ENCODE peak calls at places on chromosome 9, in six cellular contexts. X is effector memory CD4-positive, alpha-beta T cell; I is fibroblast of lung; K is IMR-90; B is heart left ventricle; G is body of pancreas. H is an unnamed sample.

GRCh38 chr9:87259543-87259942 is 238.1 kb upstream of the DAPK1 start:
- DNase-seq in X (no peak), I (no peak), K (no peak), B (no peak), G (no peak), H (no peak)

GRCh38 chr9:112006361-112007020 is 109.9 kb downstream of the UGCG start:
- DNase-seq in X (no peak), I (no peak), K (no peak), B (no peak), G (no peak), H (no peak)

GRCh38 chr9:124001445-124001799 is 10.1 kb upstream of the LHX2 start:
- DNase-seq in X (no peak), I (no peak), K (no peak), B (no peak), G (no peak), H (no peak)

GRCh38 chr9:5186416-5187169 is 1.2 kb upstream of the INSL6 start:
- DNase-seq in X (peak; percentile 51), I (peak; percentile 63), K (peak; percentile 73), B (no peak), G (peak; percentile 60), H (peak; percentile 2)

GRCh38 chr9:115220339-115221009 is 102.5 kb upstream of the TNC start:
- DNase-seq in X (no peak), I (no peak), K (peak; percentile 42), B (no peak), G (no peak), H (no peak)

GRCh38 chr9:89311346-89312153 is 555 bp downstream of the CKS2 start:
- DNase-seq in X (no peak), I (no peak), K (no peak), B (no peak), G (no peak), H (peak; percentile 14)

GRCh38 chr9:7549261-7549660 is 250.3 kb downstream of the DMAC1 start:
- DNase-seq in X (no peak), I (no peak), K (no peak), B (peak; percentile 32), G (no peak), H (peak; percentile 0)

GRCh38 chr9:96441798-96442445 is 8.0 kb upstream of the HABP4 start:
- DNase-seq in X (no peak), I (no peak), K (peak; percentile 23), B (no peak), G (no peak), H (no peak)

GRCh38 chr9:90870646-90871326 is 69.2 kb downstream of the SYK start:
- DNase-seq in X (peak; percentile 25), I (peak; percentile 20), K (peak; percentile 44), B (no peak), G (peak; percentile 43), H (no peak)

GRCh38 chr9:97880336-97880735 is 27.3 kb downstream of the FOXE1 start:
- DNase-seq in X (no peak), I (peak; percentile 59), K (peak; percentile 34), B (no peak), G (no peak), H (peak; percentile 34)

GRCh38 chr9:17219261-17219660 is 84.4 kb downstream of the CNTLN start:
- DNase-seq in X (no peak), I (peak; percentile 3), K (peak; percentile 10), B (no peak), G (no peak), H (no peak)

GRCh38 chr9:127307802-127308201 is 43.2 kb downstream of the GARNL3 start:
- DNase-seq in X (no peak), I (no peak), K (no peak), B (peak; percentile 42), G (peak; percentile 74), H (peak; percentile 7)

GRCh38 chr9:89007568-89007967 is 16.3 kb downstream of the S1PR3 start:
- DNase-seq in X (no peak), I (peak; percentile 29), K (no peak), B (no peak), G (no peak), H (no peak)

GRCh38 chr9:96391021-96391765 is 7.7 kb upstream of the SLC35D2 start:
- DNase-seq in X (no peak), I (no peak), K (peak; percentile 37), B (no peak), G (peak; percentile 69), H (peak; percentile 34)

GRCh38 chr9:37978983-37979382 is 75.1 kb upstream of the SLC25A51 start:
- DNase-seq in X (no peak), I (no peak), K (no peak), B (no peak), G (no peak), H (no peak)

GRCh38 chr9:107486674-107487520 is 2.7 kb downstream of the KLF4 start:
- DNase-seq in X (no peak), I (no peak), K (no peak), B (peak; percentile 30), G (peak; percentile 16), H (no peak)

GRCh38 chr9:96417610-96418073 is 528 bp downstream of the ZNF367 start:
- DNase-seq in X (no peak), I (no peak), K (no peak), B (peak; percentile 22), G (peak; percentile 27), H (peak; percentile 12)

GRCh38 chr9:125143377-125144090 is at the start of gene SCAI:
- DNase-seq in X (peak; percentile 98), I (peak; percentile 97), K (peak; percentile 99), B (peak; percentile 99), G (peak; percentile 100), H (peak; percentile 99)

GRCh38 chr9:133883356-133883755 is 108.8 kb downstream of the VAV2 start:
- DNase-seq in X (no peak), I (peak; percentile 34), K (no peak), B (no peak), G (no peak), H (no peak)

GRCh38 chr9:105308448-105309412 is 64.3 kb downstream of the SLC44A1 start:
- DNase-seq in X (no peak), I (peak; percentile 55), K (no peak), B (no peak), G (no peak), H (no peak)

DNA sequence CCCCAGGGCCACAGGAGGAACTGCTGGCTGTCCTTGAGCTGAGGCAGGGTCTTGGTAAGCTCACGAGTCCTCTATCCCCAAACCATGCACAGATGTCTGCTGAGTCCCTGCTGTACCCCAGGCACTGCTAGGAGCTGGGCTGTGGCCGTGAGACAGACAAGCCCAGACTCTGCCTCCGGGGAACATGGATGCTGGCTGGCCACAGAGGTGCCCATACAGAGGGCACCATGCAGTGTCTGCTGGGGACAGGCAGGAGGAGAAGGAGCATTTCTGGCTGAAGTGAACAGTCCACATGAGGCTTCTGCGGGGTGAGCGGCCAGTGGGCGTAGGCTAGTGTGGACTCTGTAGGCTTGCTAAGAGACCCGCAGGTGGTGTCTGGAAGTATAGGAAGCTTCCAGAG is 4.8 kb upstream of the SEC16A start:
- DNase-seq in X (no peak), I (no peak), K (no peak), B (no peak), G (no peak), H (no peak)
- H3K27me3 ChIP-seq in X (no peaks in the 10 kb centered on the region), I (no peaks in the 10 kb centered on the region), K (no peaks in the 10 kb centered on the region), B (no peaks in the 10 kb centered on the region), G (no peaks in the 10 kb centered on the region), H (no peaks in the 10 kb centered on the region)

GRCh38 chr9:136193891-136194279 is 11.0 kb downstream of the LHX3 start:
- DNase-seq in X (no peak), I (no peak), K (no peak), B (no peak), G (no peak), H (no peak)
- H3K27me3 ChIP-seq in X (peaks cover 66% of the 10 kb centered on the region), I (peaks cover 60% of the 10 kb centered on the region), K (peaks cover 88% of the 10 kb centered on the region), B (peaks cover 98% of the 10 kb centered on the region), G (no peaks in the 10 kb centered on the region), H (peaks cover 57% of the 10 kb centered on the region)

DNA sequence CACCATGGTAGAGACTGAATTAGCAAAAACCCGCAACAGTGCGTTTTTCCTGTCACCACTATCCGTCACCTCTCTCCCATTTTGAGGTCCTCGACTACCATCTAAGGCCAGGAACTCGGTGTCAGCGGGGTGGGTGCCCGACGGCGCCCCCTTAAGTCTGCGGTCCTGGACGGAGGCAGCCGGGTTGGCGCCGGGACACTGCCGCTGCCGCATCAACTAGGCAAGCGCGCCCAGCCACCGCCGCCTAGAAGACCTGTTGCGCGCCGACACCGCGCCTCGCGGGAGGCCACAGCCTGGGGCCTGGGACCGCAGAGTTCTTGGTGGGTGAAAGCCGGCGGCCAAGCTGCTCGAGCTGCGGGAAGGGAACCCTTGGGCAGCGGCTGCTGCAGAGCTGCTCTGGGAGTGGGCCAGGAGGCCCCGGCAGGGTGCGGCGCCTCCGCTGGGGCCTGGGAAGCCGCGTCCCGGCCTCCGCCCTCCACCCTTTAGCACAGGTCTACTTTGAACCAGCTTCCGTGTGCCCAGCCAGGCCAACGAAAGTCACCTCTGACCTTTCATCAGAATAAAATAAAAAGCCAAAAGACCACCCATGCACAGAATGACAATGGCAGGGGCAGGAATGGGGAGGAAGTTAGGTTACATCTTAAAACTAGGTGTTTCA is 3.5 kb downstream of the FOXB2 start:
- DNase-seq in X (no peak), I (no peak), K (no peak), B (no peak), G (no peak), H (no peak)
- H3K27me3 ChIP-seq in X (peaks cover 30% of the 10 kb centered on the region), I (peaks cover 57% of the 10 kb centered on the region), K (peaks cover 72% of the 10 kb centered on the region), B (peaks cover 95% of the 10 kb centered on the region), G (no peaks in the 10 kb centered on the region), H (peaks cover 25% of the 10 kb centered on the region)

DNA sequence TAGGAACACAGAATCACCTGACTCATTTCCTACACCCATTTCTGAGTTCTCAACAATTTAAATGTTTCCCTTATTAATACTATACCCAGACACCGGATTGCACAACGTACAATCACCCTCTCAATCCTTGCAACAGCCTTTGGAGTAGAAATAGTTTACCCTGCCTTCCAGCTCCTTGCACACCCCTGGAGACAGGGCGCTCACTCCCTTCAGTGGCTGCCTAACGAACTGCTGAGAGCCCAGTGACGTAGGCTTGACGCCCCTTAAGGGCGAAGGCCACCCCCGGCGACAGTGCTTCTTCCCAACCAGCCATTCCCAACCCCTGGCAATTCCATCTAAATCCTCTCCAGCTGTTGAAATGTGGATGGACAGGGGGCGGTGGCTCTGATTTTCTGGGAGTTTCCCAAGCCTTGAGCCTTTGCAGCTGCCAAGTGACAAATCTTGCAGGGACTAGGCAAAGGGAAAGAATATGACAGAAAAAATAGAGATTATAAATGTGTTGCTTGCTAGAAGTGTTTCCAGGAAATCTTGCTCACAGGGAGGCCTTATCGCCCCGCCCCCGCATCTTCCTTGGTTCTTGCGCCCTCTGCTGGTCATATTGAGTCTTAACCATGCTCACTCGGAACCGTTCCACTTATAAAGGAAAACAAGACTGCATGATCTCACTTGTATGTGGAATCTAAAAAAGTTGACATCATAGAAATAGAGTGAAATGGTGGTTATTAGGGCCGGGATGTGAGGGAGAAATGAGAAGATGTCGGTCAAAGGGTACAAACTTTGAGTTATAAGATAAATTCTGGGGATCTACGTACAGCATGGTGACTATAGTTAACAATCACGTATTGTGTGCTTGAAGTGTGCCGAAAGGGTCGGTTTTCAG is 7.6 kb upstream of the BARX1 start:
- DNase-seq in X (peak; percentile 68), I (peak; percentile 69), K (peak; percentile 78), B (peak; percentile 81), G (peak; percentile 86), H (peak; percentile 60)
- H3K27me3 ChIP-seq in X (peaks cover 36% of the 10 kb centered on the region), I (peaks cover 41% of the 10 kb centered on the region), K (peaks cover 52% of the 10 kb centered on the region), B (peaks cover 55% of the 10 kb centered on the region), G (no peaks in the 10 kb centered on the region), H (no peaks in the 10 kb centered on the region)

GRCh38 chr9:98933890-98934289 is 9.8 kb upstream of the COL15A1 start:
- DNase-seq in X (no peak), I (no peak), K (no peak), B (no peak), G (no peak), H (no peak)
- H3K27me3 ChIP-seq in X (no peaks in the 10 kb centered on the region), I (peaks cover 13% of the 10 kb centered on the region), K (peaks cover 8% of the 10 kb centered on the region), B (no peaks in the 10 kb centered on the region), G (no peaks in the 10 kb centered on the region), H (no peaks in the 10 kb centered on the region)

H was measured in MG63.